ENCODE peak calls at places on chromosome 4, in seven cellular contexts. Y is IMR-90, G is heart left ventricle, T is spleen, W is Peyer's patch, U is H54, L is stomach. B is an unnamed sample.

GRCh38 chr4:98851806-98852205 is 77.1 kb downstream of the EIF4E start:
- DNase-seq in Y (peak), G (no peak), T (no peak), W (no peak), U (no peak), L (no peak), B (no peak)

GRCh38 chr4:186628058-186628711 is 72.8 kb upstream of the MTNR1A start:
- DNase-seq in Y (no peak), G (no peak), T (no peak), W (no peak), U (no peak), L (no peak), B (no peak)

GRCh38 chr4:110033994-110034393 is 121.3 kb downstream of the EGF start:
- DNase-seq in Y (no peak), G (no peak), T (no peak), W (no peak), U (no peak), L (no peak), B (peak)

GRCh38 chr4:180923476-180923875 is 1319.7 kb upstream of the TENM3 start:
- DNase-seq in Y (peak), G (no peak), T (no peak), W (no peak), U (no peak), L (no peak), B (no peak)

GRCh38 chr4:127632420-127633403 is at the start of gene INTU:
- DNase-seq in Y (peak), G (peak), T (peak), W (peak), U (peak), L (peak), B (peak)

GRCh38 chr4:113446019-113446418 is 315.5 kb downstream of the CAMK2D start:
- DNase-seq in Y (peak), G (no peak), T (no peak), W (no peak), U (no peak), L (no peak), B (no peak)

GRCh38 chr4:12137556-12137955 is 708.9 kb upstream of the HS3ST1 start:
- DNase-seq in Y (no peak), G (no peak), T (no peak), W (no peak), U (no peak), L (no peak), B (no peak)

GRCh38 chr4:52837716-52838558 is 24.2 kb upstream of the RASL11B start:
- DNase-seq in Y (peak), G (peak), T (no peak), W (no peak), U (peak), L (no peak), B (peak)

GRCh38 chr4:11625206-11625605 is 196.5 kb upstream of the HS3ST1 start:
- DNase-seq in Y (no peak), G (peak), T (no peak), W (no peak), U (no peak), L (no peak), B (no peak)

GRCh38 chr4:149409186-149410056 is 406.2 kb downstream of the IQCM start:
- DNase-seq in Y (peak), G (peak), T (no peak), W (no peak), U (peak), L (no peak), B (peak)

GRCh38 chr4:42458686-42459085 is 61.4 kb downstream of the SHISA3 start:
- DNase-seq in Y (no peak), G (no peak), T (no peak), W (no peak), U (no peak), L (no peak), B (no peak)

GRCh38 chr4:90951037-90951436 is 823.8 kb downstream of the CCSER1 start:
- DNase-seq in Y (peak), G (no peak), T (no peak), W (no peak), U (no peak), L (no peak), B (no peak)

GRCh38 chr4:24260922-24261581 is 323.3 kb downstream of the DHX15 start:
- DNase-seq in Y (no peak), G (no peak), T (no peak), W (no peak), U (no peak), L (no peak), B (no peak)

GRCh38 chr4:156778606-156779005 is 193.0 kb downstream of the PDGFC start:
- DNase-seq in Y (peak), G (no peak), T (no peak), W (no peak), U (no peak), L (no peak), B (no peak)

GRCh38 chr4:94488667-94489066 is 36.9 kb downstream of the PDLIM5 start:
- DNase-seq in Y (peak), G (no peak), T (no peak), W (no peak), U (peak), L (no peak), B (no peak)

GRCh38 chr4:37066149-37066548 is 178.4 kb upstream of the NWD2 start:
- DNase-seq in Y (no peak), G (no peak), T (no peak), W (no peak), U (no peak), L (no peak), B (no peak)

GRCh38 chr4:73508651-73509050 is 27.1 kb downstream of the AFM start:
- DNase-seq in Y (no peak), G (no peak), T (no peak), W (no peak), U (no peak), L (no peak), B (no peak)

GRCh38 chr4:127479031-127479622 is 153.6 kb upstream of the INTU start:
- DNase-seq in Y (peak), G (no peak), T (no peak), W (no peak), U (no peak), L (no peak), B (no peak)

GRCh38 chr4:102299708-102300107 is 45.6 kb downstream of the SLC39A8 start:
- DNase-seq in Y (peak), G (peak), T (no peak), W (no peak), U (no peak), L (peak), B (no peak)

GRCh38 chr4:127143460-127144190 is 489.1 kb upstream of the INTU start:
- DNase-seq in Y (peak), G (no peak), T (no peak), W (no peak), U (no peak), L (no peak), B (no peak)

DNA sequence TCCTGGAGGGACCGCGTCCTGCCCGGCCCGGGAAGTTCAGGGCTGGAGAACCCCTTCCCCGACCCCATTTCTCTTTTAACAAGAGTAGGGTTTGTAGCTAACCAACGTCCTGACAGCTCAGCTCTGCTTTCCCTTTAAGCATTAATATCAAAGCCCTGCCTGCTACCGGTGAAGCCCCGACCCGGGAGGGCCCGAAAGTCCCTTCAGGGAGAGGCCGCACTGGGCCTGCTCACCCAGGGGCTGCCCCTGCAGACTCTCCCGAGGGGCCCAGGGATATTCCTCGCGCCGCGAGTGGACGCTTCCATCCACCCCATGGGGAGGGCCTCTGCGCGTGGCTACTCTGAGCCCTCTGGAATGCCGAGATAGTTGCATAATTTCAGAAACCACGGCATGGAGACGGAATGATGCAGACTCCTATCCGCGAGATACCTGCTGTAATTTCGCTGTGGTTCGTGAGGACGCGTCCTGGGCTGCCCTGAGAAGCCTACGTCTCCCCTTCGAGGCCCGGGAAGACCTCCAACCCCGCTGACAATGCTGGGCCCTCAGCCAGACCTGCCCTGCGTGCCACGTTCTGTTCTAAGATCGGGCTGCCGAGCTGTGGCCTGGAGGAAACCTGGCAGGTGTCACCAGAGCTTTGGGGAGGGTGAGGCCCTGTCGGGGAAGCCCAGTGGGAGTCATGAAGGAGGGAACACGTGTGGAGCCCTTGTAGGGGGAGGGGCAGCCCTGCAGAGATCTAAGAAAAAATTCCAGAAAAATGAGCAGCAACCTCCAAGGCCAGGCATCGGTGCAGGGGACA is 999 bp upstream of the CTBP1 start:
- DNase-seq in Y (no peak), G (peak), T (peak), W (no peak), U (no peak), L (no peak), B (no peak)
- TF ChIP-seq POLR2A in Y (no peak), G (no peak), T (no peak), W (no peak), U (no peak), L (no peak), B (no peak)

GRCh38 chr4:169272265-169272886 is 1.6 kb upstream of the SH3RF1 start:
- DNase-seq in Y (peak), G (no peak), T (no peak), W (no peak), U (no peak), L (no peak), B (no peak)

GRCh38 chr4:169275180-169275579 is 4.4 kb upstream of the SH3RF1 start:
- DNase-seq in Y (no peak), G (no peak), T (no peak), W (no peak), U (no peak), L (no peak), B (no peak)

GRCh38 chr4:169271692-169272007 is 894 bp upstream of the SH3RF1 start:
- DNase-seq in Y (no peak), G (no peak), T (no peak), W (no peak), U (no peak), L (no peak), B (peak)

GRCh38 chr4:169270810-169271691 is at the start of gene SH3RF1:
- DNase-seq in Y (peak), G (peak), T (peak), W (peak), U (peak), L (peak), B (peak)

DNA sequence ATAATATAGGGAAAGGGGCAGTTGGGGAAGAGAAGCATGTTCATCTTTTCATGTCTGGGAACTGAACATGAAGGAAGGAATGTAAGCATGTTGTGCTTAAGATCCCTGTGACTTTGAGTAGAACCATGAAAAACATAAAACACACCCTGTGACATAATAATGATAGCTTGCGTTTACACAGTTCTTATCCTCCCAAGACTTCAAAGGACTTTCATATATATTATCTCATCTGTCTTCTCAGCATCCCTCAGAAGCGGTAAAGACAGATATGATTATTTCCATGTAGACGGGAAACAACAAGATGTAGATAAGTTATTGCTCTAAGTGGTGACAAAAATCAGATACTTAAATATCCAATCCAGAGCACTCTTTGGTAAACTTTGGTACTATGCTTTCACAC is 3.3 kb upstream of the SH3RF1 start:
- DNase-seq in Y (no peak), G (no peak), T (no peak), W (no peak), U (no peak), L (no peak), B (no peak)
- TF ChIP-seq POLR2A in Y (no peak), G (no peak), T (no peak), W (no peak), U (no peak), L (no peak), B (no peak)

DNA sequence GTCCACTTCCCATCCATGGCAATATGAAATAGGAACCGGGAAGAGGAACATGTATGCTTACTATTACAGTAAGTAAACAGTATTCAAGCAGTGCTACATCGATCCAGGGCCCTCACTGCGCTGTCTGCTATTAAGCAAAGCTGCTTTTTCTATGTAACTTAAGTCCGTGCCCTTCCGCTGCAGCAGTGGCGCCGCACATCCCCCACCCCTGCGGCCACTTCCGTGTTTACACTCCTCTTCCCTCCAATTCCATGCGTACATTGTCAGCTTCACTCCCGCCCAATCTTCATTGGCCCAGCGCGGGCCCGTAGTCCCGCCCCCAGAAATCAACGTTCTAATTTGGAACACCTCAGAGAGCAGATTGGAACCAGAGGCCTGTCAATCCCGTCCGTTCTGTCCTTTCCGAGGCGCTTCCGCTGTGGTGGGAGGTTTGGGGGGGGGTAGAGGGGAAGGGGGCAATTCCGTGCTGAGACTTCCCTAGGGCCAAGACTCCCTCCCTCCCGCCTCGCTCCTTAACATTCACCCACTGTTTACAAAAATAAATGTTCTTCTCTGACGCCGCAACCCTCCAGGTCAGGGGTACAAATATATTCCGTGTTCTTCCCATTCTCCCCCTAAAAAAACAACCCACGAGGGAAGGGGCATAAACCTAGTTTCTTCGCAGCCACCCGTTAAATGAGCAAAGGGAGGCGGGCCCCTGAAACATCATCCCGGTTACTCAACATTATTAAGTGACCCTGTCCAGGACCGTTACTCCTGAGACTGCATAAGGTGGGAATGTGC is 67.4 kb downstream of the NOCT start:
- DNase-seq in Y (peak), G (peak), T (peak), W (peak), U (peak), L (peak), B (peak)
- TF ChIP-seq POLR2A in Y (no peak), G (no peak), T (no peak), W (peak), U (peak), L (no peak), B (no peak)

GRCh38 chr4:83108101-83108861 is 6.2 kb downstream of the PLAC8 start:
- DNase-seq in Y (no peak), G (no peak), T (no peak), W (no peak), U (no peak), L (no peak), B (no peak)

GRCh38 chr4:83110222-83110945 is 4.1 kb downstream of the PLAC8 start:
- DNase-seq in Y (peak), G (peak), T (peak), W (peak), U (peak), L (peak), B (peak)

GRCh38 chr4:83107636-83108035 is 6.9 kb downstream of the PLAC8 start:
- DNase-seq in Y (no peak), G (no peak), T (no peak), W (no peak), U (no peak), L (no peak), B (no peak)

GRCh38 chr4:83110970-83111369 is 3.6 kb downstream of the PLAC8 start:
- DNase-seq in Y (no peak), G (no peak), T (no peak), W (no peak), U (no peak), L (no peak), B (no peak)

DNA sequence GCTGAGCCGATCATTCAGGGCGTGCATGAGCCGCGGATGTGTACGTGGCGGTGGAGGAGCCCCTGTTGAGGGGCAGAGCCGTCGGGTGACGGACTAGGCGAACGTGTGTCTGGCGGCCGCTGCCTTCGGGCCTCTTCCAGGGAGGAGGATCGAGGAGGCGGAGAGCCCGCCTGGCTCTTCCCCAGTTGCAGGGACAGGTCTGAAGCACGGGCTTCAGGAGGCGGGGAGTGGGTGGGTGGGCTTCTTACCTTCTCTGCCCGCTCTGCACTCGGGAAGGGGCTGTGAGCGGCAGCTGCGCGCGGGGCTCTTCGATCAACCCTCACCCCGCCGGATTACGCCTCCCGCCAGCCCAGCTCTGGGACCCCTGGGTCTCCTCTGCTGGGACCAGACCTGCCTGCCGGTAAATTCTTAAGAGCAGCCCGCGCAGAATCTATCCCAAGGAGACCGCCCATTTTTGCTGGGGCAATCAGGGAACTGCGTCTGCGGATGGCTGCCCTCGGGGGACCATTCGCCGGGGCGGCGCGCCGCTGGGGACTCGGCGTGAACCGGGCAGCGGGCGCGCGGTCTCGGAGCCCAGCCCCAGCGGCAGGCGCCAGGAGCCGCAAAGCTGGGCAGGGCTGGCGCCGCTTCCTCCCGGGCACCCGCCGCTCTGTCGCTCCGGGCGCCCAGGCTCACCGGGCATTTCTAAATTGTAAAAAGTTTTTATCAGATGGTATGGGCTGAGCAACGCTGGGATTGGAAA is 4.9 kb downstream of the PLAC8 start:
- DNase-seq in Y (peak), G (no peak), T (peak), W (peak), U (no peak), L (peak), B (peak)
- TF ChIP-seq POLR2A in Y (no peak), G (no peak), T (no peak), W (no peak), U (no peak), L (no peak), B (no peak)

DNA sequence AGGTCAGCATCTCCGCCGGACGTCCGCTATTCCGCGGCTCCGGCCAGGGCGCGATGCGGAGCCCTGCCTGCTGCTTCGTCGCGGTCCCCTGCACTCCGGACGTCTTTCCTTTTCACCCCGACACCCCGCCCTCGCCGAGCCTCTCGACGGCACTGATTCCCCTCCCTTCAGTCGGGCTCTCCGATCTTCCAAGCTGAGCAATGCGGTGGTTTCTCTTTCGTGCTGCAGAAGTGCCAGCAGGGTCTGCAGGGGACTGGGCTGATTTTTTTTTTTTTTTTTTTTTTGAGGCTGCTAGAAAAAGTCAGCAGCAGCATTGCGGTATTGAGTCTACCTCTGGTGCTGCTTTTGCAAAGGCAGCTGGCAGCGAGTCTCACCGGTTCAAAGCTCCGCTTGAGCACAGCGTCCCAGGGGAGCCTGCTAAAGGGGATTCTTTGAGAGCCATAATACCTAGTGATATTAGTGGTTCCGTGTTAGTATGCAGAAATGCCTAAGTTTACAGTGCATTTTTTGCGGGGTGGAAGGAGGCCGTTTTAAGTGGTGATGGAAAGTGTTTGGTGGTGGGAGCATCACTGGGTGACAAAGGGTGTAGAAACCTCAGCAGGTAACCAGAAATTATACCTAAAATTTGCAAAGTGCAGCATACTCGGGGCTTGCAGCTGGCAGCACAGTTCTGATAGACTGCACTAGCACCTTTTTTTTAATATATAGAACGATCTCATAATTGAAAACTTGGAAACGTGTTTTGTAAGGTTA is 969 bp downstream of the STIM2 start:
- DNase-seq in Y (peak), G (peak), T (peak), W (peak), U (peak), L (peak), B (peak)
- TF ChIP-seq POLR2A in Y (no peak), G (no peak), T (peak), W (peak), U (peak), L (no peak), B (no peak)

DNA sequence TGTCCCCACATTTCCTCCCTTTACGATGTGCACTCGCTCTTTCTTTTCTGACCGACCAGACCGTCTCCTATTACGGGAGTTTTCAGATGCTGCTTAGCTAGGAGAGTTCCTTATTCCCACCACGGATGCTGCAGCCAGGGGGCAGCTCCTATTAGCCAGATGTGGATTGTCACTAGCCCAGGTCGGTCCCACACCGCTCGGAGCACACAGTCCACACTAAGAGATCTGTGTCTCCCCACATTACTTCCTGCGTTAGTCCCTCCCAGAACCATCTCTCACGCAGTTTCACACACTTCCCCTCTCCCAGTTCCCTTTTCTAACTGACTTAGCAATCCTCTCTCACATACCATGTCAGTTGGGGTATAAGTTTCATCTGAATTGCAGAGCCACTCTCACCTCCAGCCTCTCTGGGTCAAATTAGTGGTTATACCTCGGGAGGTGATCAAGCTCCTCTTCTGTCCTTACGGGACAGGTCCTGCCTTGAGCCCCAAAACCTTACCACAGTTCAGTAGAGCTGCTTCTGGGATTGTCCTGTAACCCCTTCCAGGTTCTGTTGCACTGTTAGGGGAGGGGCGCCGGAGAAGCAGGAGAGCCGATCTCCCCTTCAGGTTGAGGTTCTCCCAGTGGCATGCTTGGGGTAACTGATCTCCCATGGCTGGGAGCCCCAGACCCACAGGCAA is 28.2 kb downstream of the SULT1E1 start:
- DNase-seq in Y (no peak), G (peak), T (peak), W (no peak), U (no peak), L (no peak), B (no peak)
- TF ChIP-seq POLR2A in Y (no peak), G (no peak), T (no peak), W (peak), U (no peak), L (no peak), B (no peak)